ENCODE peak calls at places on chromosomes 11 and 22, in four cellular contexts. One of them, this sample, is unnamed.

GRCh38 chr11:118633979-118634378 is 26.6 kb downstream of the PHLDB1 start:
- DNase-seq in ovary: no peak
- DNase-seq in neural crest cell: no peak
- DNase-seq in AG04450: no peak
- DNase-seq in this sample: no peak

GRCh38 chr22:46574993-46575914 is 37.8 kb upstream of the CELSR1 start:
- DNase-seq in ovary: no peak
- DNase-seq in neural crest cell: no peak
- DNase-seq in AG04450: no peak
- DNase-seq in this sample: no peak

GRCh38 chr11:103091441-103091809 is 535 bp downstream of the DCUN1D5 start:
- DNase-seq in AG04450: no peak
- DNase-seq in neural crest cell: peak
- DNase-seq in ovary: peak
- DNase-seq in this sample: peak

GRCh38 chr11:5367461-5368074 is 16.0 kb upstream of the OR51M1 start:
- DNase-seq in neural crest cell: no peak
- DNase-seq in AG04450: peak
- DNase-seq in ovary: no peak
- DNase-seq in this sample: no peak

GRCh38 chr11:66494935-66495334 is 14.7 kb downstream of the DPP3 start:
- DNase-seq in neural crest cell: no peak
- DNase-seq in ovary: no peak
- DNase-seq in AG04450: no peak
- DNase-seq in this sample: no peak

GRCh38 chr11:131723088-131723487 is 352.7 kb downstream of the NTM start:
- DNase-seq in AG04450: no peak
- DNase-seq in ovary: no peak
- DNase-seq in neural crest cell: no peak
- DNase-seq in this sample: no peak

GRCh38 chr22:38135133-38135706 is 24.7 kb upstream of the BAIAP2L2 start:
- DNase-seq in AG04450: peak
- DNase-seq in ovary: no peak
- DNase-seq in neural crest cell: no peak
- DNase-seq in this sample: no peak

GRCh38 chr11:9858822-9859221 is 194.9 kb downstream of the SWAP70 start:
- DNase-seq in ovary: no peak
- DNase-seq in AG04450: no peak
- DNase-seq in neural crest cell: no peak
- DNase-seq in this sample: no peak

GRCh38 chr22:36301851-36302250 is 48.9 kb downstream of the APOL1 start:
- DNase-seq in neural crest cell: no peak
- DNase-seq in ovary: no peak
- DNase-seq in AG04450: peak
- DNase-seq in this sample: no peak

GRCh38 chr22:46336119-46337078 is 885 bp downstream of the TRMU start:
- DNase-seq in neural crest cell: no peak
- DNase-seq in AG04450: no peak
- DNase-seq in ovary: no peak
- DNase-seq in this sample: peak

GRCh38 chr11:68525930-68526329 is 65.4 kb downstream of the PPP6R3 start:
- DNase-seq in neural crest cell: no peak
- DNase-seq in ovary: no peak
- DNase-seq in AG04450: no peak
- DNase-seq in this sample: no peak

GRCh38 chr22:18056161-18056666 is 21.6 kb upstream of the PEX26 start:
- DNase-seq in neural crest cell: no peak
- DNase-seq in ovary: no peak
- DNase-seq in AG04450: no peak
- DNase-seq in this sample: no peak

GRCh38 chr11:114257621-114258558 is 38.3 kb upstream of the NNMT start:
- DNase-seq in ovary: peak
- DNase-seq in AG04450: no peak
- DNase-seq in neural crest cell: peak
- DNase-seq in this sample: peak

GRCh38 chr11:112925516-112926310 is 35.5 kb upstream of the NCAM1 start:
- DNase-seq in neural crest cell: no peak
- DNase-seq in AG04450: no peak
- DNase-seq in ovary: no peak
- DNase-seq in this sample: no peak

GRCh38 chr11:31779268-31779879 is 31.7 kb downstream of the PAX6 start:
- DNase-seq in ovary: no peak
- DNase-seq in AG04450: peak
- DNase-seq in neural crest cell: no peak
- DNase-seq in this sample: no peak

GRCh38 chr22:22371031-22371541 is 126.5 kb downstream of the VPREB1 start:
- DNase-seq in AG04450: no peak
- DNase-seq in neural crest cell: no peak
- DNase-seq in ovary: peak
- DNase-seq in this sample: no peak

GRCh38 chr11:71454470-71455113 is 1.6 kb downstream of the NADSYN1 start:
- DNase-seq in ovary: no peak
- DNase-seq in AG04450: no peak
- DNase-seq in neural crest cell: no peak
- DNase-seq in this sample: no peak
- TF ChIP-seq CTCF in ovary: no peak
- TF ChIP-seq CTCF in AG04450: no peak
- TF ChIP-seq CTCF in neural crest cell: no peak
- TF ChIP-seq CTCF in this sample: no peak

DNA sequence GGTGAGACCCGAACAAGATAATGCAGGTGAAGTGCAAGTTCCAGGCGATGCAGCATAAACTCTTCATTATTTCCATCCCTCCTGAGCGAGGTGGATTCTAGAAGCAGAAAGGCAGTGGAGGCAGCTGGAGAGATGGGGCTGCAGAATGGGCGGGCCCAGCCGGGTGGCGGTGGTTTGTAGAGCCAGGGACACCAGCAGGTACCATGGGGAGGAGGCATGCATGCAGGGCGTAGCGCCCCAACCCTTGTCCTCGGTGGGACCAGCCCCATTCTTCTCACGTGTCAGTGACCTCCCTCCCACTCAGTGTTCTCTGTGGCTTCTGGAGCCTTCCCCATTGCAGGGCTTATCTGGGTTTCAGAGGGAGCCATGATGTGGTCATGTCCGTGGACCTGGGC is 38.0 kb downstream of the MPPED1 start:
- DNase-seq in AG04450: no peak
- DNase-seq in ovary: no peak
- DNase-seq in neural crest cell: no peak
- DNase-seq in this sample: no peak
- TF ChIP-seq CTCF in AG04450: no peak
- TF ChIP-seq CTCF in ovary: no peak
- TF ChIP-seq CTCF in neural crest cell: no peak
- TF ChIP-seq CTCF in this sample: no peak

DNA sequence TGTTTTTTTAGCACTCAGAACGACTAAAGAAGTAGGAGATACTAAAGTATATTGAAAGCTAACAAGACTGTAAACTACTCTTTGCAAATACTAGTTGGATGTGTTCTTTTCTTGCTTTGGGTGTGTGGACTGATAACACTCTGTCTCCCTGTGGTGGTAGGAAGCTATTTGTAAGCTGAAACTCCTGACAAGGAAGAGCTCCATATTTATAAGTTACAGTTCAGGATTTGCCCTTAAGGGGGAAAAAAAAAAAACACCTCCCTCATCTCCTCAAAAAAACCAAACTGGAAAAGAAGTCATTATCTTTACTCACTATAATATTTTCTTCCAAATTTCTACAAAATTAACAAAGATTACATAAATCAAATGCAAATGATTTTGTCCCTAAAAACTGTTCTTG is 94.9 kb downstream of the LARGE2 start:
- DNase-seq in neural crest cell: no peak
- DNase-seq in AG04450: no peak
- DNase-seq in ovary: no peak
- DNase-seq in this sample: no peak
- TF ChIP-seq CTCF in neural crest cell: peak
- TF ChIP-seq CTCF in AG04450: no peak
- TF ChIP-seq CTCF in ovary: no peak
- TF ChIP-seq CTCF in this sample: peak

GRCh38 chr11:95138448-95138847 is 48.8 kb downstream of the ENDOD1 start:
- DNase-seq in AG04450: no peak
- DNase-seq in neural crest cell: no peak
- DNase-seq in ovary: no peak
- DNase-seq in this sample: no peak
- TF ChIP-seq CTCF in AG04450: peak
- TF ChIP-seq CTCF in neural crest cell: no peak
- TF ChIP-seq CTCF in ovary: no peak
- TF ChIP-seq CTCF in this sample: no peak

DNA sequence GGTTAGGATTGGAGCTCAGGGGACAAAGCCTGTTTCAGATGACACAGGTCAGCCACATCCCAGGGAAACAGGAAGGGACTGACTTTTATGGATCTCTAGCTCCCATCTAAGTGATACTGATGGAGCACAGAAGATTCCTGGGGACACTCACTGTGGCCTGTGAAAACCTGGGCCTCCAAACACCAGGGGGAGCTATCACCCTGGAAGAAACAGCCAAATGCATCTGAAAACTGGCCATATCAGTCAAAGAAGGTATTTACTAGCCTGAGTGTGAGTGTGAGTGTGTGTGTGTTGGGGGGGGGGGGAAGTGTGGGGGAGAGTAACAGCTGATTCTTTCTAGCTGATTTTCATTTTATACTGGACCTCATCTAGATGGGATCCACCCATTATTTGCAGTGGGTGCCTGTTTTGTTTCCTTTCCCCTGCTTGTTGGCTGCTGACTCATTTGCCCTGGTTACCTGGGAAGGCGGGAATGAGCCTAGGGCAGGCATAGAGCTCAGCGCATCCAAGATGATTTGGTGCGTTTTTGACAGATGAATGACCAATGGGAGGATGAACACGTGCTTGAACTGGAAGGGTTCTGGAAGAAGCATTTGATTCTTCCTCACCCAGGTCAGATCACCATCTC is 284.0 kb downstream of the KIRREL3 start:
- DNase-seq in AG04450: no peak
- DNase-seq in ovary: no peak
- DNase-seq in neural crest cell: peak
- DNase-seq in this sample: peak
- TF ChIP-seq CTCF in AG04450: peak
- TF ChIP-seq CTCF in ovary: no peak
- TF ChIP-seq CTCF in neural crest cell: peak
- TF ChIP-seq CTCF in this sample: peak

GRCh38 chr11:2904153-2905052 is 18.8 kb upstream of the CDKN1C start:
- DNase-seq in AG04450: no peak
- DNase-seq in ovary: no peak
- DNase-seq in neural crest cell: no peak
- DNase-seq in this sample: no peak

GRCh38 chr11:2901196-2901796 is 15.7 kb upstream of the CDKN1C start:
- DNase-seq in AG04450: no peak
- DNase-seq in neural crest cell: no peak
- DNase-seq in ovary: no peak
- DNase-seq in this sample: no peak

GRCh38 chr11:2903672-2904011 is 18.1 kb upstream of the CDKN1C start:
- DNase-seq in neural crest cell: no peak
- DNase-seq in AG04450: no peak
- DNase-seq in ovary: no peak
- DNase-seq in this sample: no peak

GRCh38 chr11:2902784-2903671 is 17.5 kb upstream of the CDKN1C start:
- DNase-seq in neural crest cell: no peak
- DNase-seq in AG04450: no peak
- DNase-seq in ovary: no peak
- DNase-seq in this sample: no peak

DNA sequence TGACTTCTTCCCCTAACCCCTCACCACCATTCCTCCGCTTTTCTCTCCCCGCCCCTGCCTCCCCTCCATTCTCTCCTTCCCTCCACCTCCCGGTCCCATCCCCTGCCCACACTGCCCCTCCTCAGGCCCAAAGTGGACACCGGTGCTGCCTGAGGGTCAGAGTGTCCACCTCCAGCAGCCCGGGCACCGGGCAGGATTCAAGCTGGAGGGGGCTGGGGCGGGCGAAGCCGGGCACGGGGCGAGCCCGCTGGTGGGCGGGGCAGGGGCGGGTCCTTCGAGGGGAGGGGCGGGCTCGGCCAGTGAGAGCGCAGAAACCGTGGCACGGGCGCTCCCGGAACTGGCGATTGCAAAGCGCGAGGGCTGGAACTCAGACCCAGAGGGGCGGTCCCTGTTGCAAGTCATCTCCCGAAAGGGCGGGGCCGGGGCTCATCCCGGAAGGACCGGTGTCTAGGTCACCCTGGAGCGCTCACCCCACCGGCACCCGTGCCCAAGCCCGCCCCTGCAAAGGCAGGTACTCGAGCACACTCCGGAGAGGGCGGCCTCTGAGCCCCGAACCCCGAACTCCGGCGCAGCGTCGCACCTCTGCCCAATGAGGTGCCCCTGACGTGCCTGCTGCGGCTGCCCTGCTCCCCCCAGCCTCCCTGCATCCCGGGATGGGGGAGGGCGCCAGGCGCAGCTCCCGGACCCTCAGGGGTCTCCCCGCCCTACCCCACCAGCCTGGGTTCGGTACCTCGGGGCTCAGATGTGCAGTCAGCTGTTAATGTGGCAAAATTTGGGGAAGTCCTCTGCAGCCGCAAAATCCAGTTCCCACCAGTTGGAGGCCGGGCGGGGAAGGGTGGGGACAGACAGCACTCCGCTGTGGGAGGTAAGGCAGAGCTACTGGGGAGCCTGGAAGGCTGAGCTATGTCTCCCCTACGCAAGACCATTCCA is 16.5 kb upstream of the CDKN1C start:
- DNase-seq in neural crest cell: peak
- DNase-seq in ovary: peak
- DNase-seq in AG04450: peak
- DNase-seq in this sample: peak
- TF ChIP-seq CTCF in neural crest cell: no peak
- TF ChIP-seq CTCF in ovary: no peak
- TF ChIP-seq CTCF in AG04450: no peak
- TF ChIP-seq CTCF in this sample: no peak

GRCh38 chr11:48110509-48110766 is 106.2 kb upstream of the OR4B1 start:
- DNase-seq in AG04450: no peak
- DNase-seq in neural crest cell: no peak
- DNase-seq in ovary: no peak
- DNase-seq in this sample: no peak

GRCh38 chr11:48108231-48109045 is 108.2 kb upstream of the OR4B1 start:
- DNase-seq in neural crest cell: no peak
- DNase-seq in ovary: no peak
- DNase-seq in AG04450: no peak
- DNase-seq in this sample: no peak

GRCh38 chr11:48107188-48107704 is 109.4 kb upstream of the OR4B1 start:
- DNase-seq in ovary: no peak
- DNase-seq in AG04450: no peak
- DNase-seq in neural crest cell: no peak
- DNase-seq in this sample: no peak

GRCh38 chr11:48111941-48112340 is 104.7 kb upstream of the OR4B1 start:
- DNase-seq in ovary: no peak
- DNase-seq in neural crest cell: no peak
- DNase-seq in AG04450: no peak
- DNase-seq in this sample: no peak

DNA sequence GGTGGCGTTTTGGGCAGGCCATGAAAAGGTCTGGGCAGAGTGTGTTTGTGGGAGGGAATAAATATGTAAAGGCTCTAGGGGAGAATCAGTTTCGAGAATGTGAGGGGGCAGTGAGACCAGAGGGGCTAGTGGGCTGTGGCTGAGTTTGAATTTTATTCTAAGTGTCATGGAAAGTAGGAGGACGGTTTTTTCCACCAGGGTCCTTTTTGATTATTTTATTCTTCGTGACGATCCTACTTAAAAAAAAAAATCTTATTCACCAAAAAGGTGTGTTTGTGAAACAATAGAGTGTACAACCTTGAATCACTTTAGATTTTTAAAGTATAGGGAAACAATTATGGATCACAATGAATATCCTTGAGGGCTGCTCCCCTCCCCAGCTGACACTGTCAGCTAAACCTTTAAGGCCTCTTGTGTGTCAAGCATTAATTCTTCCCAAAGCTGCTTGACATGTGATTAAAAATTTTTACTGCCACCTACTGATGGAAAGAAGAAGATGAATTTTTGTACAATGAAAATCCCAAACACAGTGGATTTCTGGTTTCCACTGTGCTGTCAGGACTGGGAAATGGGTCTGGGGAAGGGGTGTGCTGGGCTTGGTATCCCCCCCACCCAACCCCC is 107.5 kb upstream of the OR4B1 start:
- DNase-seq in AG04450: no peak
- DNase-seq in neural crest cell: no peak
- DNase-seq in ovary: no peak
- DNase-seq in this sample: no peak
- TF ChIP-seq CTCF in AG04450: peak
- TF ChIP-seq CTCF in neural crest cell: peak
- TF ChIP-seq CTCF in ovary: no peak
- TF ChIP-seq CTCF in this sample: no peak

This sample was measured in glutamatergic neuron.